ENCODE peak calls at places on chromosomes 5 and 9, in nine cellular contexts. W, F, U, J, Z, X, P, I and S are unnamed samples.

GRCh38 chr5:159616967-159617366 is 286.7 kb upstream of the IL12B start:
- DNase-seq in W (no peak), F (no peak), U (peak; percentile 78), J (no peak), Z (no peak), X (no peak), P (no peak), I (peak; percentile 61), S (no peak)

GRCh38 chr9:113622600-113623400 is 159.3 kb downstream of the RGS3 start:
- DNase-seq in W (no peak), F (no peak), U (peak; percentile 81), J (no peak), Z (no peak), X (peak; percentile 88), P (peak; percentile 70), I (peak; percentile 95), S (peak; percentile 74)

GRCh38 chr9:97853844-97854695 is 1.0 kb downstream of the FOXE1 start:
- DNase-seq in W (peak; percentile 80), F (no peak), U (no peak), J (no peak), Z (peak; percentile 74), X (peak; percentile 78), P (peak; percentile 86), I (no peak), S (no peak)

GRCh38 chr5:180628827-180629702 is 20.3 kb downstream of the FLT4 start:
- DNase-seq in W (no peak), F (no peak), U (no peak), J (no peak), Z (no peak), X (no peak), P (no peak), I (no peak), S (no peak)

GRCh38 chr5:71924980-71925379 is 182.3 kb upstream of the MAP1B start:
- DNase-seq in W (peak; percentile 7), F (no peak), U (peak; percentile 33), J (no peak), Z (no peak), X (no peak), P (no peak), I (peak; percentile 19), S (peak; percentile 40)

GRCh38 chr5:7269591-7270274 is 126.2 kb upstream of the ADCY2 start:
- DNase-seq in W (no peak), F (no peak), U (no peak), J (no peak), Z (no peak), X (no peak), P (no peak), I (no peak), S (no peak)

GRCh38 chr5:29208026-29208425 is 1985.5 kb upstream of the CDH6 start:
- DNase-seq in W (no peak), F (no peak), U (no peak), J (no peak), Z (no peak), X (no peak), P (no peak), I (no peak), S (no peak)

GRCh38 chr9:137550958-137551655 is 572 bp upstream of the MRPL41 start:
- DNase-seq in W (peak; percentile 93), F (no peak), U (no peak), J (no peak), Z (no peak), X (no peak), P (peak; percentile 92), I (peak; percentile 50), S (peak; percentile 66)

GRCh38 chr9:34986541-34987047 is 3.0 kb upstream of the DNAJB5 start:
- DNase-seq in W (peak; percentile 49), F (peak; percentile 55), U (no peak), J (peak; percentile 20), Z (no peak), X (peak; percentile 57), P (peak; percentile 80), I (no peak), S (no peak)

GRCh38 chr5:149371296-149371962 is 7.7 kb downstream of the IL17B start:
- DNase-seq in W (peak; percentile 33), F (peak; percentile 49), U (peak; percentile 85), J (no peak), Z (peak; percentile 70), X (peak; percentile 76), P (peak; percentile 88), I (peak; percentile 41), S (peak; percentile 86)

GRCh38 chr5:143138839-143139238 is 264.6 kb downstream of the NR3C1 start:
- DNase-seq in W (no peak), F (no peak), U (no peak), J (no peak), Z (no peak), X (no peak), P (no peak), I (no peak), S (no peak)

GRCh38 chr5:87020099-87020934 is 247.4 kb upstream of the RASA1 start:
- DNase-seq in W (no peak), F (no peak), U (peak; percentile 42), J (no peak), Z (peak; percentile 38), X (peak; percentile 30), P (peak; percentile 76), I (peak; percentile 9), S (peak; percentile 16)